ENCODE peak calls at places on chromosome 7, in five cellular contexts. One of them, this sample, is unnamed.

GRCh38 chr7:98357751-98358161 is 43.1 kb downstream of the BAIAP2L1 start:
- DNase-seq in activated gamma-delta T cell treated with anti-CD3 and anti-CD28 coated beads, Interleukin-2, amount 50 U/mL, for 16 hours: no peak
- DNase-seq in stimulated activated naive CD4-positive, alpha-beta T cell: no peak
- DNase-seq in NCI-H2029: no peak
- DNase-seq in epithelial cell of prostate: no peak
- DNase-seq in this sample: no peak

GRCh38 chr7:2120251-2120660 is 112.5 kb downstream of the MAD1L1 start:
- DNase-seq in activated gamma-delta T cell treated with anti-CD3 and anti-CD28 coated beads, Interleukin-2, amount 50 U/mL, for 16 hours: peak
- DNase-seq in stimulated activated naive CD4-positive, alpha-beta T cell: peak
- DNase-seq in NCI-H2029: no peak
- DNase-seq in epithelial cell of prostate: no peak
- DNase-seq in this sample: no peak

GRCh38 chr7:18103436-18104218 is 76.0 kb upstream of the PRPS1L1 start:
- DNase-seq in activated gamma-delta T cell treated with anti-CD3 and anti-CD28 coated beads, Interleukin-2, amount 50 U/mL, for 16 hours: no peak
- DNase-seq in stimulated activated naive CD4-positive, alpha-beta T cell: no peak
- DNase-seq in NCI-H2029: no peak
- DNase-seq in epithelial cell of prostate: no peak
- DNase-seq in this sample: no peak

GRCh38 chr7:139830779-139831498 is 1.9 kb downstream of the TBXAS1 start:
- DNase-seq in activated gamma-delta T cell treated with anti-CD3 and anti-CD28 coated beads, Interleukin-2, amount 50 U/mL, for 16 hours: no peak
- DNase-seq in stimulated activated naive CD4-positive, alpha-beta T cell: no peak
- DNase-seq in NCI-H2029: no peak
- DNase-seq in epithelial cell of prostate: no peak
- DNase-seq in this sample: no peak

GRCh38 chr7:99254390-99254789 is 18.2 kb upstream of the MYH16 start:
- DNase-seq in activated gamma-delta T cell treated with anti-CD3 and anti-CD28 coated beads, Interleukin-2, amount 50 U/mL, for 16 hours: no peak
- DNase-seq in stimulated activated naive CD4-positive, alpha-beta T cell: no peak
- DNase-seq in NCI-H2029: no peak
- DNase-seq in epithelial cell of prostate: peak
- DNase-seq in this sample: no peak

GRCh38 chr7:28447071-28447470 is 34.8 kb downstream of the CREB5 start:
- DNase-seq in activated gamma-delta T cell treated with anti-CD3 and anti-CD28 coated beads, Interleukin-2, amount 50 U/mL, for 16 hours: no peak
- DNase-seq in stimulated activated naive CD4-positive, alpha-beta T cell: no peak
- DNase-seq in NCI-H2029: no peak
- DNase-seq in epithelial cell of prostate: no peak
- DNase-seq in this sample: no peak

GRCh38 chr7:33807779-33808482 is 97.4 kb upstream of the BMPER start:
- DNase-seq in activated gamma-delta T cell treated with anti-CD3 and anti-CD28 coated beads, Interleukin-2, amount 50 U/mL, for 16 hours: no peak
- DNase-seq in stimulated activated naive CD4-positive, alpha-beta T cell: no peak
- DNase-seq in NCI-H2029: no peak
- DNase-seq in epithelial cell of prostate: peak
- DNase-seq in this sample: no peak

GRCh38 chr7:35257251-35258124 is 3.6 kb upstream of the TBX20 start:
- DNase-seq in activated gamma-delta T cell treated with anti-CD3 and anti-CD28 coated beads, Interleukin-2, amount 50 U/mL, for 16 hours: no peak
- DNase-seq in stimulated activated naive CD4-positive, alpha-beta T cell: no peak
- DNase-seq in NCI-H2029: no peak
- DNase-seq in epithelial cell of prostate: no peak
- DNase-seq in this sample: no peak

GRCh38 chr7:92133737-92134270 is 473 bp downstream of the CYP51A1 start:
- DNase-seq in activated gamma-delta T cell treated with anti-CD3 and anti-CD28 coated beads, Interleukin-2, amount 50 U/mL, for 16 hours: peak
- DNase-seq in stimulated activated naive CD4-positive, alpha-beta T cell: peak
- DNase-seq in NCI-H2029: peak
- DNase-seq in epithelial cell of prostate: no peak
- DNase-seq in this sample: peak

GRCh38 chr7:55550010-55550409 is 22.3 kb downstream of the VOPP1 start:
- DNase-seq in activated gamma-delta T cell treated with anti-CD3 and anti-CD28 coated beads, Interleukin-2, amount 50 U/mL, for 16 hours: no peak
- DNase-seq in stimulated activated naive CD4-positive, alpha-beta T cell: no peak
- DNase-seq in NCI-H2029: peak
- DNase-seq in epithelial cell of prostate: no peak
- DNase-seq in this sample: peak

GRCh38 chr7:150942591-150943452 is 35.3 kb downstream of the KCNH2 start:
- DNase-seq in activated gamma-delta T cell treated with anti-CD3 and anti-CD28 coated beads, Interleukin-2, amount 50 U/mL, for 16 hours: no peak
- DNase-seq in stimulated activated naive CD4-positive, alpha-beta T cell: no peak
- DNase-seq in NCI-H2029: no peak
- DNase-seq in epithelial cell of prostate: no peak
- DNase-seq in this sample: no peak